ENCODE peak calls at places on chromosomes 5 and 9, in nine cellular contexts. One of them, this sample, is unnamed.
A peak's percentile ranks its signal among the peaks of the same experiment; 100 is the strongest.

GRCh38 chr5:132451387-132451786 is 39.2 kb downstream of the IRF1 start:
- DNase-seq in coronary artery: no peak
- DNase-seq in fibroblast of villous mesenchyme: no peak
- DNase-seq in DND-41: no peak
- DNase-seq in effector memory CD4-positive, alpha-beta T cell: no peak
- DNase-seq in WERI-Rb-1: no peak
- DNase-seq in PC-9: peak; percentile 40
- DNase-seq in upper lobe of right lung: no peak
- DNase-seq in neural progenitor cell: no peak
- DNase-seq in this sample: no peak

GRCh38 chr9:95249986-95250385 is 67.5 kb downstream of the FANCC start:
- DNase-seq in coronary artery: no peak
- DNase-seq in fibroblast of villous mesenchyme: no peak
- DNase-seq in DND-41: no peak
- DNase-seq in effector memory CD4-positive, alpha-beta T cell: no peak
- DNase-seq in WERI-Rb-1: no peak
- DNase-seq in PC-9: peak; percentile 26
- DNase-seq in upper lobe of right lung: no peak
- DNase-seq in neural progenitor cell: peak; percentile 42
- DNase-seq in this sample: no peak

GRCh38 chr9:2677927-2678889 is 39.1 kb upstream of the KCNV2 start:
- DNase-seq in coronary artery: no peak
- DNase-seq in fibroblast of villous mesenchyme: no peak
- DNase-seq in DND-41: no peak
- DNase-seq in effector memory CD4-positive, alpha-beta T cell: no peak
- DNase-seq in WERI-Rb-1: no peak
- DNase-seq in PC-9: no peak
- DNase-seq in upper lobe of right lung: no peak
- DNase-seq in neural progenitor cell: no peak
- DNase-seq in this sample: no peak

GRCh38 chr5:119328753-119329602 is 26.8 kb upstream of the TNFAIP8 start:
- DNase-seq in coronary artery: no peak
- DNase-seq in fibroblast of villous mesenchyme: peak; percentile 98
- DNase-seq in DND-41: peak; percentile 89
- DNase-seq in effector memory CD4-positive, alpha-beta T cell: peak; percentile 76
- DNase-seq in WERI-Rb-1: no peak
- DNase-seq in PC-9: no peak
- DNase-seq in upper lobe of right lung: no peak
- DNase-seq in neural progenitor cell: no peak
- DNase-seq in this sample: peak; percentile 93

GRCh38 chr5:180607861-180608571 is 16.7 kb upstream of the SCGB3A1 start:
- DNase-seq in coronary artery: no peak
- DNase-seq in fibroblast of villous mesenchyme: peak; percentile 1
- DNase-seq in DND-41: no peak
- DNase-seq in effector memory CD4-positive, alpha-beta T cell: no peak
- DNase-seq in WERI-Rb-1: no peak
- DNase-seq in PC-9: peak; percentile 25
- DNase-seq in upper lobe of right lung: peak; percentile 80
- DNase-seq in neural progenitor cell: no peak
- DNase-seq in this sample: no peak

GRCh38 chr5:155343468-155343867 is 329.9 kb downstream of the KIF4B start:
- DNase-seq in coronary artery: no peak
- DNase-seq in fibroblast of villous mesenchyme: no peak
- DNase-seq in DND-41: no peak
- DNase-seq in effector memory CD4-positive, alpha-beta T cell: no peak
- DNase-seq in WERI-Rb-1: no peak
- DNase-seq in PC-9: no peak
- DNase-seq in upper lobe of right lung: no peak
- DNase-seq in neural progenitor cell: no peak
- DNase-seq in this sample: no peak

GRCh38 chr5:133705331-133705730 is 93.0 kb upstream of the FSTL4 start:
- DNase-seq in coronary artery: no peak
- DNase-seq in fibroblast of villous mesenchyme: no peak
- DNase-seq in DND-41: no peak
- DNase-seq in effector memory CD4-positive, alpha-beta T cell: no peak
- DNase-seq in WERI-Rb-1: no peak
- DNase-seq in PC-9: no peak
- DNase-seq in upper lobe of right lung: no peak
- DNase-seq in neural progenitor cell: no peak
- DNase-seq in this sample: no peak

GRCh38 chr5:107519900-107520354 is 150.8 kb downstream of the EFNA5 start:
- DNase-seq in coronary artery: no peak
- DNase-seq in fibroblast of villous mesenchyme: peak; percentile 50
- DNase-seq in DND-41: no peak
- DNase-seq in effector memory CD4-positive, alpha-beta T cell: no peak
- DNase-seq in WERI-Rb-1: no peak
- DNase-seq in PC-9: peak; percentile 36
- DNase-seq in upper lobe of right lung: no peak
- DNase-seq in neural progenitor cell: peak; percentile 57
- DNase-seq in this sample: no peak

GRCh38 chr5:97162045-97162444 is 19.6 kb upstream of the LIX1 start:
- DNase-seq in coronary artery: no peak
- DNase-seq in fibroblast of villous mesenchyme: peak; percentile 83
- DNase-seq in DND-41: peak; percentile 63
- DNase-seq in effector memory CD4-positive, alpha-beta T cell: no peak
- DNase-seq in WERI-Rb-1: peak; percentile 64
- DNase-seq in PC-9: peak; percentile 53
- DNase-seq in upper lobe of right lung: no peak
- DNase-seq in neural progenitor cell: peak; percentile 81
- DNase-seq in this sample: peak; percentile 55

GRCh38 chr9:120946259-120946658 is 19.7 kb upstream of the TRAF1 start:
- DNase-seq in coronary artery: no peak
- DNase-seq in fibroblast of villous mesenchyme: peak; percentile 42
- DNase-seq in DND-41: no peak
- DNase-seq in effector memory CD4-positive, alpha-beta T cell: no peak
- DNase-seq in WERI-Rb-1: no peak
- DNase-seq in PC-9: no peak
- DNase-seq in upper lobe of right lung: no peak
- DNase-seq in neural progenitor cell: no peak
- DNase-seq in this sample: no peak

GRCh38 chr5:172579403-172579990 is 61.6 kb upstream of the NEURL1B start:
- DNase-seq in coronary artery: no peak
- DNase-seq in fibroblast of villous mesenchyme: no peak
- DNase-seq in DND-41: no peak
- DNase-seq in effector memory CD4-positive, alpha-beta T cell: no peak
- DNase-seq in WERI-Rb-1: no peak
- DNase-seq in PC-9: no peak
- DNase-seq in upper lobe of right lung: no peak
- DNase-seq in neural progenitor cell: no peak
- DNase-seq in this sample: no peak

GRCh38 chr5:73448451-73449136 is at the start of gene FOXD1:
- DNase-seq in coronary artery: no peak
- DNase-seq in fibroblast of villous mesenchyme: peak; percentile 78
- DNase-seq in DND-41: no peak
- DNase-seq in effector memory CD4-positive, alpha-beta T cell: no peak
- DNase-seq in WERI-Rb-1: peak; percentile 97
- DNase-seq in PC-9: no peak
- DNase-seq in upper lobe of right lung: peak; percentile 69
- DNase-seq in neural progenitor cell: peak; percentile 90
- DNase-seq in this sample: peak; percentile 52

GRCh38 chr5:79974896-79975295 is 16.2 kb downstream of the MTX3 start:
- DNase-seq in coronary artery: no peak
- DNase-seq in fibroblast of villous mesenchyme: peak; percentile 28
- DNase-seq in DND-41: no peak
- DNase-seq in effector memory CD4-positive, alpha-beta T cell: no peak
- DNase-seq in WERI-Rb-1: no peak
- DNase-seq in PC-9: peak; percentile 41
- DNase-seq in upper lobe of right lung: no peak
- DNase-seq in neural progenitor cell: no peak
- DNase-seq in this sample: no peak

GRCh38 chr5:153636713-153637112 is 146.2 kb downstream of the GRIA1 start:
- DNase-seq in coronary artery: no peak
- DNase-seq in fibroblast of villous mesenchyme: no peak
- DNase-seq in DND-41: no peak
- DNase-seq in effector memory CD4-positive, alpha-beta T cell: no peak
- DNase-seq in WERI-Rb-1: no peak
- DNase-seq in PC-9: no peak
- DNase-seq in upper lobe of right lung: no peak
- DNase-seq in neural progenitor cell: no peak
- DNase-seq in this sample: no peak

GRCh38 chr5:82413302-82414042 is 135.3 kb upstream of the RPS23 start:
- DNase-seq in coronary artery: no peak
- DNase-seq in fibroblast of villous mesenchyme: peak; percentile 92
- DNase-seq in DND-41: no peak
- DNase-seq in effector memory CD4-positive, alpha-beta T cell: no peak
- DNase-seq in WERI-Rb-1: no peak
- DNase-seq in PC-9: no peak
- DNase-seq in upper lobe of right lung: no peak
- DNase-seq in neural progenitor cell: no peak
- DNase-seq in this sample: peak; percentile 65

GRCh38 chr9:25350011-25350410 is 328.2 kb downstream of the TUSC1 start:
- DNase-seq in coronary artery: no peak
- DNase-seq in fibroblast of villous mesenchyme: no peak
- DNase-seq in DND-41: no peak
- DNase-seq in effector memory CD4-positive, alpha-beta T cell: no peak
- DNase-seq in WERI-Rb-1: no peak
- DNase-seq in PC-9: no peak
- DNase-seq in upper lobe of right lung: no peak
- DNase-seq in neural progenitor cell: no peak
- DNase-seq in this sample: peak; percentile 15

GRCh38 chr9:109771796-109772525 is 8.0 kb upstream of the PALM2AKAP2 start:
- DNase-seq in coronary artery: no peak
- DNase-seq in fibroblast of villous mesenchyme: peak; percentile 33
- DNase-seq in DND-41: no peak
- DNase-seq in effector memory CD4-positive, alpha-beta T cell: no peak
- DNase-seq in WERI-Rb-1: no peak
- DNase-seq in PC-9: no peak
- DNase-seq in upper lobe of right lung: no peak
- DNase-seq in neural progenitor cell: no peak
- DNase-seq in this sample: no peak

DNA sequence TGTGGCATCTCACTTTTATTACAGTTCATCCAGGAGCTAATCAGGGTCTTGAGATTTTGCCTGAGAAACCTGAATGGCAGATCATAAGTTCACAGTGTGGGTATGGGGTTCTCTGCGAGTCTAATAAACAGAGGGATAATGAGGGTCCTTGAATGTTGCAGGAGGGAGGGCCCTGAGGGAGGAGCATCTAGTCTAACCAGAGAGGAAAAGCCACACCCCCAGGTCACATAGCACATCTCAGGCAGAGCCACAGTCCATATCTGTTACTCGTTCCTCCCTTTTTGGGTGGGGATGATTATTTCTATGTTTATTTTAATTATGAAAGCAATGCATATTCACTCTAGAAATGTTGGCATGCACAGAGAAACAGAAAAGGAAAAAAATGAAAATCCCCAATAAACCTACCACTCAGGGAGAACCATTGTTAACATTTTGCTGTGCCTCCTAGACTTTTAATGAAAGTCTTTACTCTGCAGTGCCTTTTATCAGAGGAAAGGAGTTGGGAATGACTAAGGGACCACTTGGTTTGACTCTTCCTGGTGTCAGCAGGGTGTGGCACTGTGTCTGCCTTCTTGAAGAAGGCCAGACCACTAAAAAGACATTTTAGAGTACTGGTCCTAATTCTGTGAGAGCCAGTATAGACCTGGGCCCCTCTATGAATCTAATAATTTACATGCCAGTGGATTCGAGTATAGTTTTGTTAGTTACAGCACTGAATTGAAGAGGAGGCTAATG is 2.8 kb downstream of the GALNT12 start:
- DNase-seq in coronary artery: no peak
- DNase-seq in fibroblast of villous mesenchyme: peak; percentile 5
- DNase-seq in DND-41: no peak
- DNase-seq in effector memory CD4-positive, alpha-beta T cell: no peak
- DNase-seq in WERI-Rb-1: no peak
- DNase-seq in PC-9: no peak
- DNase-seq in upper lobe of right lung: no peak
- DNase-seq in neural progenitor cell: peak; percentile 45
- DNase-seq in this sample: no peak
- H3K4me3 ChIP-seq in coronary artery: no peak overlapping the region
- H3K4me3 ChIP-seq in fibroblast of villous mesenchyme: no peak overlapping the region
- H3K4me3 ChIP-seq in DND-41: no peak overlapping the region
- H3K4me3 ChIP-seq in effector memory CD4-positive, alpha-beta T cell: no peak overlapping the region
- H3K4me3 ChIP-seq in WERI-Rb-1: no peak overlapping the region
- H3K4me3 ChIP-seq in PC-9: no peak overlapping the region
- H3K4me3 ChIP-seq in upper lobe of right lung: no peak overlapping the region
- H3K4me3 ChIP-seq in neural progenitor cell: no peak overlapping the region
- H3K4me3 ChIP-seq in this sample: no peak overlapping the region

GRCh38 chr9:91207481-91207888 is 154.2 kb downstream of the AUH start:
- DNase-seq in coronary artery: no peak
- DNase-seq in fibroblast of villous mesenchyme: peak; percentile 86
- DNase-seq in DND-41: no peak
- DNase-seq in effector memory CD4-positive, alpha-beta T cell: no peak
- DNase-seq in WERI-Rb-1: no peak
- DNase-seq in PC-9: no peak
- DNase-seq in upper lobe of right lung: no peak
- DNase-seq in neural progenitor cell: no peak
- DNase-seq in this sample: no peak
- H3K4me3 ChIP-seq in coronary artery: no peak overlapping the region
- H3K4me3 ChIP-seq in fibroblast of villous mesenchyme: no peak overlapping the region
- H3K4me3 ChIP-seq in DND-41: no peak overlapping the region
- H3K4me3 ChIP-seq in effector memory CD4-positive, alpha-beta T cell: peak overlapping the region; percentile 4
- H3K4me3 ChIP-seq in WERI-Rb-1: no peak overlapping the region
- H3K4me3 ChIP-seq in PC-9: no peak overlapping the region
- H3K4me3 ChIP-seq in upper lobe of right lung: no peak overlapping the region
- H3K4me3 ChIP-seq in neural progenitor cell: no peak overlapping the region
- H3K4me3 ChIP-seq in this sample: no peak overlapping the region

DNA sequence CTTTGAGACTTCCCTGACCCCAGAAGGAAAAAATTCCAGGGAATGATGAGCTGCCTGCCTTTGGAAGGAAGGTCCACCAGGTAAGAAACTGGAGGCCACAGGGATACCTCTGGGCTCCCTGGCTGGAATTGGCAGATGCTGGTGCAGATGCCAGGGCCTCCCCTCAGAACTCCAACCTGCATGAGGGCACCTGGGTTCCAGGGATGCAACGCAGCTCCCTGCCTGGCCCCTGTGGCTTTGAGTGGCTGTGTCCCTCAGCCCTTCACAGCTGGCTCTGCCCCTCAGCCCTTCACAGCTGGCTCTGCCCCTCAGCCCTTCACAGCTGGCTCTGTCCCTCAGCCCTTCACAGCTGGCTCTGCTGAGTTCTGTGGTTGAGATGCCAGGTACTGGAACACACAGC is 13.9 kb downstream of the KCNMB1 start:
- DNase-seq in coronary artery: no peak
- DNase-seq in fibroblast of villous mesenchyme: no peak
- DNase-seq in DND-41: no peak
- DNase-seq in effector memory CD4-positive, alpha-beta T cell: no peak
- DNase-seq in WERI-Rb-1: no peak
- DNase-seq in PC-9: no peak
- DNase-seq in upper lobe of right lung: no peak
- DNase-seq in neural progenitor cell: no peak
- DNase-seq in this sample: no peak
- H3K4me3 ChIP-seq in coronary artery: no peak overlapping the region
- H3K4me3 ChIP-seq in fibroblast of villous mesenchyme: no peak overlapping the region
- H3K4me3 ChIP-seq in DND-41: no peak overlapping the region
- H3K4me3 ChIP-seq in effector memory CD4-positive, alpha-beta T cell: no peak overlapping the region
- H3K4me3 ChIP-seq in WERI-Rb-1: no peak overlapping the region
- H3K4me3 ChIP-seq in PC-9: no peak overlapping the region
- H3K4me3 ChIP-seq in upper lobe of right lung: no peak overlapping the region
- H3K4me3 ChIP-seq in neural progenitor cell: no peak overlapping the region
- H3K4me3 ChIP-seq in this sample: no peak overlapping the region

DNA sequence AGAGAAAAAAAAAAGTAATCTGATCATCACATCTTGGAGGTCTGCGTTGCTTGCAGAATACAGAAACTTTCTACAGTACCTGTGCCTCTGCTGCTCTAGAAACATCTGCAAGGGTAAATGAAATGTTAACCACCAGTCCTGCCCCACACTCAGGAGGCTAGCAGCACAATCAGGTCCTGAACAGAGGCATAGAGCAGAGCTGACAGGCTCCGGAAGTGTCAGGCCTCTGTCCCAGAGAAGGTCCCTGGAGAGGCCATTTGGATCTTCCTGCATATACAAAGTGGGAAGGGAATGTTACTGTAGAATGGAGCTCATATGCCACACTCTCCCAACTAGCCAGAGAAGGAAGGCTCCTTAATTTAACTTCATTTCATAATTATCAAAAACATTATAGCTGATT is 7.2 kb downstream of the NRG2 start:
- DNase-seq in coronary artery: no peak
- DNase-seq in fibroblast of villous mesenchyme: no peak
- DNase-seq in DND-41: no peak
- DNase-seq in effector memory CD4-positive, alpha-beta T cell: no peak
- DNase-seq in WERI-Rb-1: no peak
- DNase-seq in PC-9: no peak
- DNase-seq in upper lobe of right lung: no peak
- DNase-seq in neural progenitor cell: no peak
- DNase-seq in this sample: no peak
- H3K4me3 ChIP-seq in coronary artery: no peak overlapping the region
- H3K4me3 ChIP-seq in fibroblast of villous mesenchyme: no peak overlapping the region
- H3K4me3 ChIP-seq in DND-41: no peak overlapping the region
- H3K4me3 ChIP-seq in effector memory CD4-positive, alpha-beta T cell: no peak overlapping the region
- H3K4me3 ChIP-seq in WERI-Rb-1: no peak overlapping the region
- H3K4me3 ChIP-seq in PC-9: no peak overlapping the region
- H3K4me3 ChIP-seq in upper lobe of right lung: no peak overlapping the region
- H3K4me3 ChIP-seq in neural progenitor cell: no peak overlapping the region
- H3K4me3 ChIP-seq in this sample: no peak overlapping the region

This sample was measured in Jurkat, Clone E6-1.